ENCODE peak calls at places on chromosomes 16 and 17, in four cellular contexts. D, G, J and L are unnamed samples. For H3K4me1 and H3K27me3, the result is how much of the 10 kb centered on the place peaks cover.

GRCh38 chr17:50686494-50687199 is 21.1 kb downstream of the ANKRD40 start:
- DNase-seq in D (no peak), G (peak), J (peak), L (no peak)

GRCh38 chr17:15966183-15966878 is 21.4 kb downstream of the ADORA2B start:
- DNase-seq in D (no peak), G (peak), J (peak), L (peak)

GRCh38 chr16:83143788-83144187 is 517.0 kb downstream of the CDH13 start:
- DNase-seq in D (no peak), G (no peak), J (peak), L (no peak)

GRCh38 chr16:87335968-87336849 is 19.0 kb upstream of the C16orf95 start:
- DNase-seq in D (no peak), G (no peak), J (no peak), L (no peak)

GRCh38 chr16:48384982-48385271 is 286 bp downstream of the SIAH1 start:
- DNase-seq in D (peak), G (no peak), J (no peak), L (no peak)

GRCh38 chr17:73482251-73482661 is 162.0 kb downstream of the SDK2 start:
- DNase-seq in D (no peak), G (no peak), J (no peak), L (no peak)

GRCh38 chr17:5526821-5527598 is 40.6 kb downstream of the MIS12 start:
- DNase-seq in D (peak), G (no peak), J (peak), L (peak)

GRCh38 chr17:14886200-14886739 is 378.9 kb downstream of the PMP22 start:
- DNase-seq in D (no peak), G (no peak), J (no peak), L (peak)

GRCh38 chr16:75703341-75703740 is 2.1 kb upstream of the DUXB start:
- DNase-seq in D (no peak), G (no peak), J (no peak), L (no peak)

GRCh38 chr17:32285770-32286517 is 20.3 kb downstream of the RHBDL3 start:
- DNase-seq in D (no peak), G (no peak), J (no peak), L (no peak)

GRCh38 chr16:54677551-54677950 is 253.1 kb upstream of the IRX5 start:
- DNase-seq in D (no peak), G (peak), J (no peak), L (no peak)

GRCh38 chr17:75130632-75131277 is 787 bp downstream of the NT5C start:
- DNase-seq in D (peak), G (peak), J (peak), L (peak)

GRCh38 chr16:26673011-26673410 is 393.7 kb upstream of the C16orf82 start:
- DNase-seq in D (no peak), G (no peak), J (no peak), L (no peak)

GRCh38 chr17:549197-550040 is 165.2 kb downstream of the VPS53 start:
- DNase-seq in D (no peak), G (no peak), J (no peak), L (no peak)

GRCh38 chr17:81424613-81425017 is 29.4 kb downstream of the BAHCC1 start:
- DNase-seq in D (no peak), G (no peak), J (no peak), L (no peak)

GRCh38 chr16:31344712-31345111 is 10.3 kb upstream of the ITGAX start:
- DNase-seq in D (no peak), G (no peak), J (no peak), L (no peak)

GRCh38 chr17:61683466-61683865 is 92.4 kb upstream of the NACA2 start:
- DNase-seq in D (no peak), G (no peak), J (no peak), L (no peak)

GRCh38 chr16:87789437-87790277 is 23.9 kb upstream of the KLHDC4 start:
- DNase-seq in D (no peak), G (peak), J (no peak), L (no peak)

GRCh38 chr17:31830971-31831755 is 27.9 kb downstream of the COPRS start:
- DNase-seq in D (no peak), G (no peak), J (no peak), L (no peak)

GRCh38 chr17:82604532-82604931 is 43.7 kb downstream of the WDR45B start:
- DNase-seq in D (no peak), G (no peak), J (no peak), L (no peak)

GRCh38 chr17:19992803-19993713 is 15.4 kb upstream of the AKAP10 start:
- DNase-seq in D (peak), G (peak), J (peak), L (peak)

GRCh38 chr16:72876221-72876620 is 171.7 kb downstream of the ZFHX3 start:
- DNase-seq in D (no peak), G (peak), J (peak), L (no peak)

GRCh38 chr16:3281222-3281621 is 2.1 kb upstream of the ZNF263 start:
- DNase-seq in D (no peak), G (no peak), J (no peak), L (no peak)

GRCh38 chr17:62657664-62658063 is 30.2 kb downstream of the MRC2 start:
- DNase-seq in D (no peak), G (no peak), J (no peak), L (no peak)

GRCh38 chr16:20747030-20747816 is 5.6 kb upstream of the THUMPD1 start:
- DNase-seq in D (peak), G (no peak), J (no peak), L (no peak)

GRCh38 chr17:44872131-44872768 is 24.6 kb downstream of the HIGD1B start:
- DNase-seq in D (no peak), G (no peak), J (peak), L (peak)

GRCh38 chr16:86514656-86515376 is 4.5 kb downstream of the FOXF1 start:
- DNase-seq in D (no peak), G (no peak), J (no peak), L (no peak)

GRCh38 chr17:47896672-47897490 is 845 bp downstream of the SP2 start:
- DNase-seq in D (no peak), G (no peak), J (no peak), L (no peak)

GRCh38 chr16:27235938-27236245 is 32.6 kb downstream of the KDM8 start:
- DNase-seq in D (no peak), G (no peak), J (no peak), L (no peak)

GRCh38 chr16:86697715-86698114 is 119.4 kb downstream of the FOXL1 start:
- DNase-seq in D (no peak), G (no peak), J (no peak), L (peak)

GRCh38 chr17:35127751-35128514 is 6.5 kb downstream of the FNDC8 start:
- DNase-seq in D (no peak), G (no peak), J (no peak), L (no peak)

GRCh38 chr17:49204521-49204920 is 5.9 kb downstream of the GNGT2 start:
- DNase-seq in D (no peak), G (no peak), J (no peak), L (no peak)

GRCh38 chr16:15031179-15031578 is 24.7 kb downstream of the NTAN1 start:
- DNase-seq in D (no peak), G (no peak), J (peak), L (no peak)

GRCh38 chr17:72182256-72182890 is 61.6 kb downstream of the SOX9 start:
- DNase-seq in D (no peak), G (peak), J (peak), L (no peak)

GRCh38 chr17:81561494-81561885 is 9.3 kb upstream of the FAAP100 start:
- DNase-seq in D (no peak), G (no peak), J (no peak), L (no peak)

GRCh38 chr16:27474041-27474440 is 72.1 kb downstream of the IL21R start:
- DNase-seq in D (no peak), G (no peak), J (no peak), L (no peak)

GRCh38 chr17:17119533-17119932 is 77.3 kb downstream of the MPRIP start:
- DNase-seq in D (no peak), G (peak), J (peak), L (no peak)

GRCh38 chr16:2156025-2156848 is 655 bp downstream of the TRAF7 start:
- DNase-seq in D (peak), G (no peak), J (no peak), L (peak)
- H3K4me1 ChIP-seq in D (under half), G (half or more), J (half or more), L (under half)

GRCh38 chr17:65029605-65030308 is 26.8 kb downstream of the GNA13 start:
- DNase-seq in D (no peak), G (no peak), J (no peak), L (no peak)

GRCh38 chr17:65025288-65025687 is 31.3 kb downstream of the GNA13 start:
- DNase-seq in D (no peak), G (no peak), J (no peak), L (no peak)

GRCh38 chr17:65030618-65031017 is 25.9 kb downstream of the GNA13 start:
- DNase-seq in D (no peak), G (no peak), J (no peak), L (no peak)

GRCh38 chr17:65028537-65028843 is 28.1 kb downstream of the GNA13 start:
- DNase-seq in D (no peak), G (no peak), J (no peak), L (no peak)

DNA sequence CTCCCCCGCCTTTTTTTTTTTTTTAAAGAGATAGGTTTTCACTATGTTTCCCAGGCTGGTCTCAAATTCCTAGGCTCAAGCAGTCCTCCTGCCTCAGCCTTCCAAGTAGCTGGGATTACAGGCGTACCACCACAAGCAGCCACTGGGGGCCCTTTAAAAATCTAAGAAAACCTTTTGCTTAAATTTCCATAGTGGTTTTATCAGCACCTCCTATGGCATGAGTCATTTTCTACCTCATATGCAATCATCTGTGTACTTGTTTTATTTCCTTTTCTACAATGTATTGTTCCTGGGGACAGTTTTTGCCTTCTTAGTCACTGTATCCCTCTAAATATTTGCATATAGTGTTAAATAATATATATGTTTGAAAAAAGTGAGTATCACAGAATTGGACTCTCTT is 29.2 kb downstream of the GNA13 start:
- DNase-seq in D (peak), G (no peak), J (no peak), L (peak)
- TF ChIP-seq CTCF in D (peak), G (no peak), J (peak), L (peak)

GRCh38 chr17:39596543-39597267 is 11.0 kb downstream of the NEUROD2 start:
- DNase-seq in D (no peak), G (no peak), J (no peak), L (no peak)
- H3K27me3 ChIP-seq in D (half or more), G (half or more), J (half or more), L (half or more)

GRCh38 chr16:56998352-56998751 is 9.0 kb downstream of the NLRC5 start:
- DNase-seq in D (no peak), G (no peak), J (no peak), L (no peak)
- H3K4me1 ChIP-seq in D (under half), G (under half), J (under half), L (under half)

DNA sequence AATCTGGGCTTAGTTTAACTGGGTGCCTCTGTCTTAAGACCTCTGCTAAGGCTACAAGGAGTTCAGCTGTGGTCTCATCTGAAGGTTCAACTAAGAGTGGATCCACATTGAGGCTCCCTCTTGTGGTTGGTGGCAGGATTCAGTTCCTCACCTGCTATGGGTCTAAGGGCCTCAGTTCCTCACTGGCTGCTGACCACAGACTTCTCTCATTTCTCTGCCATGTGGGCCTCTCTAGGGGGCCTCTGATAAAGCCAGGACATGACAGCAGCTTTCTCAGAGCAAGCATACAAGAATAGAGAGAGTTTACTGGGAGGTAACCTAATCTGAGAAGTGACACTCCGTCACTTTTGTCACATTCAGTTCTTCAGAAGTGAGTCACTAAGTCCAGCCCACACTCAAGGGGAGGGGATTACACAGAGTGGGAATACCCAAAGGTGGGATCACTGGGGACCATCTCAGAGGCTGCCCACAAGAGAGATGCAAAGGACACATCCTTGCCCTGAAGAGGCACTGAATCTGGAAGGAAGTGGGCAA is 19.2 kb upstream of the ABAT start:
- DNase-seq in D (peak), G (peak), J (peak), L (peak)
- TF ChIP-seq CTCF in D (peak), G (no peak), J (peak), L (peak)

GRCh38 chr16:84366208-84366607 is 2.1 kb upstream of the ATP2C2 start:
- DNase-seq in D (no peak), G (no peak), J (no peak), L (no peak)
- H3K27me3 ChIP-seq in D (half or more), G (under half), J (under half), L (half or more)

GRCh38 chr17:3904486-3904885 is 11.6 kb upstream of the CAMKK1 start:
- DNase-seq in D (no peak), G (no peak), J (no peak), L (no peak)
- H3K4me1 ChIP-seq in D (under half), G (under half), J (under half), L (under half)

GRCh38 chr17:76820039-76820438 is 48.2 kb upstream of the MGAT5B start:
- DNase-seq in D (no peak), G (no peak), J (no peak), L (peak)
- TF ChIP-seq CTCF in D (no peak), G (no peak), J (no peak), L (no peak)

DNA sequence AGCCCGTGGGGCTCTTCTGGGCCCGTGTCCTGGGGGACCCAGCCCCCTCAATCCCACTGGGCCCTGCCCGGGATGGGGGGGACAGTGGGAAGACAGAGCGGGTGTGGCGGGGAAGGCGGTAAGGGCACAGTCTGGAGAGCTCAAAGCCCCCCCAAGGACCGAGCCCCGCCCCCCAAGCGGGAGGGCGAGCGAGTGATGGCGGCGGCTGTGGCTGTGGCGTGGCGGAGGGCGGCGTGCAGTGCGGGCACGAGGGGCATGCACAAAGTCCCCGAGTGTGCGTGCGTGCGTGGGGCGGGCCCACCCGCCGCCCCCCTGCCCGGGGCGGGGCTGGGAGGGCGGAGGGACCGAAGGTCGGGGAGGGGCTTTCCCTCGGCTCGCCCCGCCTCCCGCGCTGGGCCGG is 3.6 kb upstream of the WDR24 start:
- DNase-seq in D (peak), G (no peak), J (no peak), L (peak)
- H3K27me3 ChIP-seq in D (under half), G (half or more), J (half or more), L (under half)